ENCODE peak calls at places on chromosomes 5 and 9, in five cellular contexts. X is keratinocyte, P is trophoblast cell, S is GM23248, Y is mammary epithelial cell. A is an unnamed sample.

GRCh38 chr5:149732500-149733128 is 2.5 kb downstream of the PPARGC1B start:
- DNase-seq in X (no peak), P (peak; percentile 41), S (peak; percentile 28), Y (peak; percentile 40), A (peak; percentile 58)

GRCh38 chr9:134494273-134494815 is 147.3 kb upstream of the COL5A1 start:
- DNase-seq in X (no peak), P (no peak), S (no peak), Y (no peak), A (no peak)

GRCh38 chr9:131148966-131149677 is 23.7 kb downstream of the NUP214 start:
- DNase-seq in X (no peak), P (no peak), S (no peak), Y (no peak), A (no peak)

GRCh38 chr9:121914604-121915303 is 178.4 kb downstream of the TTLL11 start:
- DNase-seq in X (no peak), P (no peak), S (no peak), Y (no peak), A (no peak)

GRCh38 chr9:133131506-133131905 is 10.5 kb upstream of the RALGDS start:
- DNase-seq in X (no peak), P (no peak), S (peak; percentile 51), Y (no peak), A (no peak)

GRCh38 chr9:81096667-81097066 is 592.7 kb downstream of the TLE1 start:
- DNase-seq in X (no peak), P (no peak), S (no peak), Y (peak; percentile 12), A (no peak)

GRCh38 chr5:62314431-62314830 is 8.4 kb downstream of the KIF2A start:
- DNase-seq in X (no peak), P (no peak), S (no peak), Y (no peak), A (no peak)

GRCh38 chr5:84438456-84438855 is 53.8 kb upstream of the EDIL3 start:
- DNase-seq in X (no peak), P (no peak), S (no peak), Y (no peak), A (no peak)

GRCh38 chr5:179271301-179271650 is 74.0 kb downstream of the ADAMTS2 start:
- DNase-seq in X (no peak), P (no peak), S (no peak), Y (no peak), A (no peak)

GRCh38 chr5:134436523-134437339 is 25.1 kb upstream of the CDKN2AIPNL start:
- DNase-seq in X (no peak), P (peak; percentile 82), S (peak; percentile 99), Y (peak; percentile 55), A (no peak)

GRCh38 chr9:135134253-135135028 is 47.0 kb downstream of the OLFM1 start:
- DNase-seq in X (no peak), P (no peak), S (no peak), Y (no peak), A (no peak)

GRCh38 chr5:15650266-15650665 is 150.3 kb downstream of the FBXL7 start:
- DNase-seq in X (no peak), P (no peak), S (peak; percentile 40), Y (no peak), A (no peak)

GRCh38 chr9:133238272-133238850 is 29.3 kb upstream of the OBP2B start:
- DNase-seq in X (no peak), P (peak; percentile 39), S (peak; percentile 54), Y (no peak), A (peak; percentile 81)

GRCh38 chr5:142151436-142152382 is 43.1 kb downstream of the NDFIP1 start:
- DNase-seq in X (no peak), P (peak; percentile 80), S (peak; percentile 78), Y (peak; percentile 37), A (peak; percentile 66)

GRCh38 chr5:154697335-154697734 is 57.8 kb upstream of the LARP1 start:
- DNase-seq in X (no peak), P (no peak), S (peak; percentile 55), Y (no peak), A (no peak)

GRCh38 chr9:114371986-114372917 is 15.5 kb downstream of the AKNA start:
- DNase-seq in X (peak; percentile 59), P (no peak), S (peak; percentile 13), Y (peak; percentile 37), A (no peak)

GRCh38 chr9:117430813-117431212 is 16.0 kb upstream of the ASTN2 start:
- DNase-seq in X (no peak), P (no peak), S (no peak), Y (no peak), A (no peak)

GRCh38 chr5:168706655-168707069 is 127.5 kb upstream of the PANK3 start:
- DNase-seq in X (no peak), P (peak; percentile 57), S (peak; percentile 53), Y (peak; percentile 23), A (peak; percentile 78)

GRCh38 chr5:123720955-123721354 is 209.0 kb downstream of the CSNK1G3 start:
- DNase-seq in X (no peak), P (no peak), S (no peak), Y (no peak), A (no peak)

GRCh38 chr5:71873202-71873601 is 154.1 kb downstream of the CARTPT start:
- DNase-seq in X (peak; percentile 26), P (no peak), S (no peak), Y (peak; percentile 57), A (no peak)

GRCh38 chr5:76249601-76250000 is 153.5 kb upstream of the IQGAP2 start:
- DNase-seq in X (no peak), P (no peak), S (no peak), Y (no peak), A (no peak)

GRCh38 chr5:14696851-14697250 is 32.3 kb downstream of the OTULIN start:
- DNase-seq in X (no peak), P (no peak), S (no peak), Y (no peak), A (no peak)

GRCh38 chr9:98523231-98523901 is 185.4 kb downstream of the GABBR2 start:
- DNase-seq in X (no peak), P (peak; percentile 33), S (peak; percentile 74), Y (peak; percentile 16), A (peak; percentile 48)

GRCh38 chr5:80139573-80139972 is 104.4 kb downstream of the THBS4 start:
- DNase-seq in X (no peak), P (no peak), S (no peak), Y (no peak), A (no peak)

GRCh38 chr5:80140496-80140895 is 105.3 kb downstream of the THBS4 start:
- DNase-seq in X (no peak), P (no peak), S (no peak), Y (no peak), A (no peak)

GRCh38 chr5:80129146-80129545 is 94.0 kb downstream of the THBS4 start:
- DNase-seq in X (no peak), P (no peak), S (no peak), Y (no peak), A (no peak)

GRCh38 chr5:80136751-80137272 is 101.7 kb downstream of the THBS4 start:
- DNase-seq in X (no peak), P (no peak), S (no peak), Y (no peak), A (no peak)

DNA sequence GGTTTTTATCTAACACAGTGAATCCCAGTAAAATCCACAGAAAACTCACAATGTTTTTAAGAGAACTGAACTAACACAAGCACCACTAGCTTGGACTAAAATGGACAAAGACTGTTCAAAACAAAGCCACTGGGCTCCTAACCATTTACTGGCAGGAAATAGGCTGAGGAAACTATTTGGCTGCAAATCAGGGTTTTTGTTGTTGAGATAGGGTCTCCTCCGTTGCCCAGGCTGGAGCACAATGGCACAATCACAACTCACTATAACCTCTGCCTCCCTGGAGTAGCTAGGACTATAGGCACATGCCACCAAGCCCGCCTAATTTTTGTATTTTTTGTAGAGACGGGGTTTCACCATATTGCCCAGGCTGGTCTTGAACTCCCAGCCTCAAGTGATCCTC is 99.7 kb downstream of the THBS4 start:
- DNase-seq in X (no peak), P (no peak), S (no peak), Y (no peak), A (no peak)
- H3K9ac ChIP-seq in X (no peak overlapping the region), P (no peak overlapping the region), S (no peak overlapping the region), Y (no peak overlapping the region), A (no peak overlapping the region)

GRCh38 chr9:123235448-123235847 is 32.9 kb downstream of the STRBP start:
- DNase-seq in X (no peak), P (no peak), S (no peak), Y (no peak), A (no peak)

GRCh38 chr9:123232332-123232731 is 36.1 kb downstream of the STRBP start:
- DNase-seq in X (peak; percentile 5), P (peak; percentile 91), S (no peak), Y (no peak), A (peak; percentile 12)

GRCh38 chr9:123237220-123237619 is 31.2 kb downstream of the STRBP start:
- DNase-seq in X (no peak), P (peak; percentile 50), S (no peak), Y (no peak), A (no peak)

GRCh38 chr9:123238364-123238763 is 30.0 kb downstream of the STRBP start:
- DNase-seq in X (no peak), P (no peak), S (no peak), Y (no peak), A (no peak)

DNA sequence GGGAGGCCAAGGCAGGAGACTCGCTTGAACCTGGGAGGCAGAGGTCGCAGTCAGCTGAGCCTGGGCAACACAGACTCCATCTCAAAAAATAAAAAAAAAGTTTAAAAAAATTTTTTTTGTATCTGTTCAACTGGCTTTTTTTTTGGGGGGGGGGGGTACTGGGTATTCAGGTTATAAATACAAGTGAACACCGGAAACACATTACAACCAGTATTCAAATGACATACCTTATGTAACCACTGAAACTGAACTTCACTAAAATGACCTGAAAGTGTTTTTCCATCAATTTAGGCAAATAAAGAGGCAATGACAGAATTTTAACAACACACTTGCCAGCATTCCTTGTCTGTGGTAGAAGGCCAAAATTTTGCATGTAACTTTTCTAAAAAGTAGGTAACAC is 33.5 kb downstream of the STRBP start:
- DNase-seq in X (no peak), P (no peak), S (no peak), Y (no peak), A (no peak)
- H3K79me2 ChIP-seq in X (no peaks in the 10 kb centered on the region), P (no peaks in the 10 kb centered on the region), S (no peaks in the 10 kb centered on the region), Y (no peaks in the 10 kb centered on the region), A (peaks cover 77% of the 10 kb centered on the region)

DNA sequence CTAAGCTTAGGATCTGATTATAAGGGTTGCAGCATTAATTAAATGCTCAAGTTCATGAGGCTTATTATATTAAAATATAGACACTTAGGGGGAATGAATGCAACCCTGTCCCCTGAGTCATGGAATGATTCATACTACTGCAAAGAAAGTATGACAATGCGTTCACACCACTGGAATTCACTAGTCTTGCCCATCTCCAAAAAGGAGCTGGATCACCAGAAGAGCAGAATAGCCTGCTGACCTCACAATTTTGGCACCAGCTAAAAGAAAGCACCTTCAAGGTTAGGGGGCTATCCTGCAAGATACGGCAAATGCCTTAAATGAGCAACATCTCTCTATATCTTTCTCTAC is 32.0 kb upstream of the TMED7 start:
- DNase-seq in X (peak; percentile 48), P (peak; percentile 65), S (peak; percentile 91), Y (peak; percentile 71), A (no peak)
- H3K36me3 ChIP-seq in X (no peaks in the 10 kb centered on the region), P (no peaks in the 10 kb centered on the region), S (no peaks in the 10 kb centered on the region), Y (no peaks in the 10 kb centered on the region), A (no peaks in the 10 kb centered on the region)

GRCh38 chr5:2757563-2758311 is 6.3 kb upstream of the IRX2 start:
- DNase-seq in X (peak; percentile 99), P (peak; percentile 100), S (peak; percentile 97), Y (peak; percentile 99), A (no peak)

GRCh38 chr5:2755371-2755715 is 3.9 kb upstream of the IRX2 start:
- DNase-seq in X (no peak), P (no peak), S (no peak), Y (peak; percentile 12), A (no peak)

GRCh38 chr5:2756764-2757163 is 5.3 kb upstream of the IRX2 start:
- DNase-seq in X (no peak), P (peak; percentile 55), S (peak; percentile 76), Y (no peak), A (no peak)

GRCh38 chr5:2755811-2756210 is 4.3 kb upstream of the IRX2 start:
- DNase-seq in X (no peak), P (no peak), S (peak; percentile 71), Y (peak; percentile 7), A (peak; percentile 30)

GRCh38 chr5:2756211-2756746 is 4.8 kb upstream of the IRX2 start:
- DNase-seq in X (no peak), P (peak; percentile 57), S (peak; percentile 95), Y (peak; percentile 30), A (peak; percentile 82)
- H3K9ac ChIP-seq in X (peak overlapping the region; percentile 50), P (peak overlapping the region; percentile 83), S (peak overlapping the region; percentile 82), Y (no peak overlapping the region), A (no peak overlapping the region)

A was measured in neural progenitor cell.